ENCODE peak calls at places on chromosomes 11 and 22, in eight cellular contexts. C, P, D, I, K, G, N and Z are unnamed samples. For H3K4me1, the result is how much of the 10 kb centered on the place peaks cover.

GRCh38 chr11:133966924-133967598 is 10.3 kb upstream of the IGSF9B start:
- DNase-seq in C (peak), P (peak), D (no peak), I (peak), K (peak), G (no peak), N (no peak), Z (peak)

GRCh38 chr11:112157274-112157766 is 6.6 kb downstream of the IL18 start:
- DNase-seq in C (no peak), P (no peak), D (no peak), I (no peak), K (peak), G (peak), N (no peak), Z (peak)

GRCh38 chr11:117457835-117458234 is 130.2 kb downstream of the CEP164 start:
- DNase-seq in C (no peak), P (no peak), D (no peak), I (no peak), K (no peak), G (no peak), N (no peak), Z (no peak)

GRCh38 chr22:36379593-36380361 is 8.0 kb downstream of the MYH9 start:
- DNase-seq in C (no peak), P (no peak), D (peak), I (no peak), K (no peak), G (peak), N (no peak), Z (no peak)

GRCh38 chr11:134712228-134713145 is 300.4 kb upstream of the B3GAT1 start:
- DNase-seq in C (no peak), P (no peak), D (no peak), I (peak), K (no peak), G (no peak), N (no peak), Z (no peak)

GRCh38 chr11:28962492-28962891 is 854.3 kb downstream of the METTL15 start:
- DNase-seq in C (no peak), P (no peak), D (no peak), I (no peak), K (no peak), G (no peak), N (no peak), Z (no peak)

GRCh38 chr22:29638678-29639077 is 35.2 kb downstream of the NF2 start:
- DNase-seq in C (no peak), P (no peak), D (no peak), I (no peak), K (no peak), G (no peak), N (no peak), Z (no peak)

GRCh38 chr11:18065572-18065971 is 19.5 kb upstream of the TPH1 start:
- DNase-seq in C (no peak), P (no peak), D (no peak), I (no peak), K (no peak), G (no peak), N (no peak), Z (no peak)

GRCh38 chr11:66958956-66959274 is 732 bp upstream of the PC start:
- DNase-seq in C (no peak), P (no peak), D (no peak), I (no peak), K (no peak), G (no peak), N (no peak), Z (no peak)

GRCh38 chr11:16604784-16605439 is 133.5 kb upstream of the C11orf58 start:
- DNase-seq in C (peak), P (peak), D (peak), I (peak), K (peak), G (peak), N (peak), Z (peak)

GRCh38 chr11:102457865-102458264 is 5.3 kb upstream of the TMEM123 start:
- DNase-seq in C (no peak), P (no peak), D (peak), I (no peak), K (no peak), G (no peak), N (no peak), Z (no peak)

GRCh38 chr11:11640152-11640551 is 18.3 kb upstream of the GALNT18 start:
- DNase-seq in C (no peak), P (no peak), D (no peak), I (no peak), K (no peak), G (peak), N (no peak), Z (no peak)

GRCh38 chr11:94910281-94910680 is 63.1 kb downstream of the CWC15 start:
- DNase-seq in C (no peak), P (no peak), D (no peak), I (no peak), K (no peak), G (peak), N (no peak), Z (no peak)

GRCh38 chr11:81449588-81450155 is 1284.0 kb downstream of the FAM181B start:
- DNase-seq in C (no peak), P (no peak), D (no peak), I (no peak), K (peak), G (no peak), N (no peak), Z (no peak)

GRCh38 chr11:131724436-131724995 is 354.1 kb downstream of the NTM start:
- DNase-seq in C (no peak), P (no peak), D (no peak), I (no peak), K (no peak), G (no peak), N (no peak), Z (no peak)

GRCh38 chr11:57566035-57566504 is 1.4 kb downstream of the UBE2L6 start:
- DNase-seq in C (no peak), P (no peak), D (peak), I (no peak), K (no peak), G (peak), N (no peak), Z (peak)

GRCh38 chr22:41725510-41726110 is 26.3 kb downstream of the MEI1 start:
- DNase-seq in C (no peak), P (no peak), D (no peak), I (peak), K (peak), G (no peak), N (no peak), Z (no peak)

GRCh38 chr11:113305440-113306336 is 8.7 kb upstream of the TTC12 start:
- DNase-seq in C (peak), P (peak), D (peak), I (peak), K (peak), G (peak), N (peak), Z (peak)

GRCh38 chr11:95398437-95399112 is 167.6 kb upstream of the SESN3 start:
- DNase-seq in C (no peak), P (no peak), D (no peak), I (peak), K (no peak), G (no peak), N (no peak), Z (peak)

GRCh38 chr22:30211124-30211820 is 35.3 kb downstream of the LIF start:
- DNase-seq in C (no peak), P (no peak), D (no peak), I (no peak), K (no peak), G (no peak), N (no peak), Z (no peak)

GRCh38 chr11:17471501-17471900 is 5.1 kb downstream of the ABCC8 start:
- DNase-seq in C (no peak), P (no peak), D (no peak), I (no peak), K (no peak), G (no peak), N (no peak), Z (no peak)

GRCh38 chr11:723120-723883 is 17.3 kb downstream of the EPS8L2 start:
- DNase-seq in C (peak), P (peak), D (peak), I (peak), K (no peak), G (peak), N (no peak), Z (peak)

GRCh38 chr11:69364901-69365300 is 70.9 kb downstream of the MYEOV start:
- DNase-seq in C (no peak), P (no peak), D (no peak), I (no peak), K (no peak), G (peak), N (no peak), Z (no peak)

GRCh38 chr11:118076754-118077281 is at the start of gene TMPRSS4:
- DNase-seq in C (no peak), P (peak), D (no peak), I (no peak), K (peak), G (no peak), N (no peak), Z (no peak)

GRCh38 chr11:62493801-62494200 is 52.8 kb downstream of the AHNAK start:
- DNase-seq in C (no peak), P (no peak), D (no peak), I (no peak), K (no peak), G (no peak), N (no peak), Z (no peak)

GRCh38 chr11:19092850-19093249 is 24.1 kb upstream of the ZDHHC13 start:
- DNase-seq in C (no peak), P (no peak), D (no peak), I (no peak), K (no peak), G (no peak), N (no peak), Z (no peak)

GRCh38 chr11:119056397-119056999 is 507 bp downstream of the HYOU1 start:
- DNase-seq in C (peak), P (peak), D (peak), I (peak), K (peak), G (no peak), N (peak), Z (peak)

GRCh38 chr11:33828604-33829429 is 54.5 kb upstream of the FBXO3 start:
- DNase-seq in C (peak), P (peak), D (no peak), I (no peak), K (no peak), G (no peak), N (peak), Z (peak)
- H3K9ac ChIP-seq in C (no peak), P (no peak), D (peak), I (peak), K (peak), G (no peak), N (peak), Z (peak)

DNA sequence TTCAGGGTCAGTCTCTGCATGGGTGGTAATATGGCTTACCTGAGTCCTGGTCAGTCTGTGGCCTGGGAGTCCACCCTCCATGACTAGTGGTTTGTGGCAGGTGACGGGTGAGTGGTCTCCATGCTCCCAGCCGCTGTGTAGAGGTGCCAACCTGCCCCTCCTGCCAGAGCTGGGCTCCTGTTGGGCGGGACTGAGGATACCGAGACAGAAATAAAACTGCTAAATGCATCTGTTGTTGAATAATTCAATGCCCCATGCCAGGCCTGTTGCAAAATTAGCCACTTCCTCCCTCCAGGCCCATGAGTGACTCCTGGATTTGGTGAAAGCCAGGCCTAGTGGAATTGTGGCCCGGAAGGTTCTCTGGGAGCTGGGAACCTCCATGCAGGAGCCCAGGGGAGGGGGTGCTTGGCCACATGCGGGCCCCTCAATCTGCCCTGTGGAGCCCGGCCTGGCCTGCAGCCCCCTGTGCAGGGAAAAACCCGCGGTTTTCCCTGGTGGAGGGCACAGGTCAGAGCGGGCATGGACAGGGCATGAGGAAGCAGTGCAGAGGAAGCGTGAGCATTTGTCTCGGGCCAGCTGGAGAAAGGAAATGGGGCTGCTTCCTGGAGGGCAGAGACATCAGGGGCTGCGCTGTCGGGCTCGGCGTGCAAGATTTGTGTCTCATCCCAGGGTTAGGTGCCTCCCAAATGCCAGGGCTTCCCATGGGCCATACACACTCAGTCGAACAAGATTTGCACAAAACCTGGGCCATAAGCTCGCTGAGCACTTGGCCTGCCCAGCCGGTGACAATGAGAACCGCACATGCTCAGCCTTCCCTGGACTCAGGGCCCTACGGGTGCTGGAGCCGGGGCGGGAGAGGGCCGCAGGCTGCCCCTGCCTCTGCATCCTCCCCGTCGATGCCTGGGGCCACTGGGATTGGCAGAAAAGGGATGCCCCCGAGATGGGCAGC is 66.9 kb downstream of the KCNQ1 start:
- DNase-seq in C (peak), P (no peak), D (no peak), I (peak), K (no peak), G (no peak), N (no peak), Z (no peak)
- H3K4me1 ChIP-seq in C (under half), P (under half), D (under half), I (under half), K (under half), G (under half), N (under half), Z (under half)

GRCh38 chr22:39176673-39177455 is 24.4 kb upstream of the CBX7 start:
- DNase-seq in C (no peak), P (peak), D (no peak), I (no peak), K (no peak), G (no peak), N (no peak), Z (no peak)
- H3K9ac ChIP-seq in C (no peak), P (no peak), D (no peak), I (peak), K (peak), G (no peak), N (peak), Z (peak)

DNA sequence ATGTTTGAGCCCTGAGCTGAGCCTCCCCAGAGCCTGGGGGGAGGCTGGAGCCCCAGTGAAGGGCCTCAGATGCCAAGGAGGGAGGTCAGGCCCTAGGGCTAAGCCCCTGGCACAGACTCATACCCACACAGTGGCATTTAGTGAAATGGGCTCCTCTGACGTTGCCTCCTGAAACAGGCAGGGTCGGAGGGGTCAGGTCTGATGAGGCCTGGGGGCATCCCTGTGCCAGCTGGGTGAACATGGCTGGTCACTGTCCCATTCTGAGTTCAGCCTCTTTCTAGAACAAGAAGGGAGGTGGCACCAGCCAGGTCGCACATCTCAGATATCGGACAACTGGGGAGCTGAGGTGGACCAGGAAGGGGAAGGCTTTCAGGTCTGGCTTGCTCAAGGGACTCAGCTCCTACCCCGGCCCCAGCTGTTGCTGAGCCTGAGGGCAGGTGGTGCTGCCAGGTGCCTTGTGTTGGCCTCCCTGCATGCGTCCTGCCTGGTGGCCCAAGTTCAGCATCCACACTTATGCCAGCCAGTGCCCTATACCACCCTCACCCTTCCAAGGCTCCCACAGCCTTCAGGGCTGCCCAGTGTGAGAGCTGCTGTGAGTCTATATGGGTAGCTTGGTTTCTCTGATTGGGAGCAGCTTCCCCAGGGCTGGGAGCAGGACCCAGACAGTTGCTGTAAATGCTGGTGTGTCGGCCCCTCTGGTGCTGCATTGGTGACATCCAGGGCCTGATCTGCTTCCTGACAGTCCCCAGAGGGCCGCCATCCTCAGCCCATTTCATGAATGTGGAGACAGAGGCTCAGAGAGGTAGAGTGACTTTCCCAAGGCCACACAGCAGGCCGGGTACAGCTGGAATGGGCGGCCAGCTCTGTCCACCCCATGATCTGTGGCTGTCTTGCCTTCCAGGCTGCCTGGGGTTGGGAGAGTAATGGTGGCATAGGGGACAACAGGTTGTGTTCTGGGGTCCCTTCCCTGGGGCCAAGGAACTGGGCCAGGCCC is 32.8 kb upstream of the PPARA start:
- DNase-seq in C (no peak), P (no peak), D (no peak), I (no peak), K (no peak), G (no peak), N (no peak), Z (no peak)
- H3K4me1 ChIP-seq in C (under half), P (under half), D (under half), I (under half), K (under half), G (under half), N (under half), Z (under half)

GRCh38 chr11:46307785-46308341 is 30.4 kb downstream of the CREB3L1 start:
- DNase-seq in C (peak), P (no peak), D (no peak), I (no peak), K (no peak), G (no peak), N (no peak), Z (no peak)

GRCh38 chr11:46307369-46307768 is 29.9 kb downstream of the CREB3L1 start:
- DNase-seq in C (no peak), P (no peak), D (no peak), I (no peak), K (no peak), G (no peak), N (no peak), Z (no peak)

GRCh38 chr11:46309669-46310288 is 32.3 kb downstream of the CREB3L1 start:
- DNase-seq in C (no peak), P (no peak), D (no peak), I (peak), K (peak), G (no peak), N (no peak), Z (no peak)

GRCh38 chr11:46306296-46306853 is 28.9 kb downstream of the CREB3L1 start:
- DNase-seq in C (no peak), P (no peak), D (no peak), I (no peak), K (peak), G (peak), N (no peak), Z (no peak)

GRCh38 chr11:46308632-46309419 is 31.4 kb downstream of the CREB3L1 start:
- DNase-seq in C (peak), P (peak), D (peak), I (peak), K (peak), G (peak), N (peak), Z (peak)
- H3K9ac ChIP-seq in C (no peak), P (no peak), D (no peak), I (peak), K (no peak), G (no peak), N (no peak), Z (peak)

GRCh38 chr22:24156915-24157782 is 24.1 kb upstream of the SUSD2 start:
- DNase-seq in C (peak), P (peak), D (peak), I (peak), K (peak), G (peak), N (peak), Z (peak)

GRCh38 chr22:24157783-24158170 is 23.5 kb upstream of the SUSD2 start:
- DNase-seq in C (no peak), P (no peak), D (no peak), I (no peak), K (no peak), G (peak), N (no peak), Z (peak)

GRCh38 chr22:24154826-24155225 is 26.5 kb upstream of the SUSD2 start:
- DNase-seq in C (no peak), P (no peak), D (no peak), I (no peak), K (no peak), G (no peak), N (no peak), Z (no peak)

GRCh38 chr22:24155597-24156145 is 25.6 kb upstream of the SUSD2 start:
- DNase-seq in C (peak), P (peak), D (peak), I (no peak), K (peak), G (peak), N (peak), Z (peak)

GRCh38 chr22:24156146-24156914 is 25.0 kb upstream of the SUSD2 start:
- DNase-seq in C (peak), P (no peak), D (peak), I (no peak), K (no peak), G (peak), N (peak), Z (peak)
- H3K4me1 ChIP-seq in C (under half), P (under half), D (under half), I (under half), K (under half), G (under half), N (under half), Z (under half)

DNA sequence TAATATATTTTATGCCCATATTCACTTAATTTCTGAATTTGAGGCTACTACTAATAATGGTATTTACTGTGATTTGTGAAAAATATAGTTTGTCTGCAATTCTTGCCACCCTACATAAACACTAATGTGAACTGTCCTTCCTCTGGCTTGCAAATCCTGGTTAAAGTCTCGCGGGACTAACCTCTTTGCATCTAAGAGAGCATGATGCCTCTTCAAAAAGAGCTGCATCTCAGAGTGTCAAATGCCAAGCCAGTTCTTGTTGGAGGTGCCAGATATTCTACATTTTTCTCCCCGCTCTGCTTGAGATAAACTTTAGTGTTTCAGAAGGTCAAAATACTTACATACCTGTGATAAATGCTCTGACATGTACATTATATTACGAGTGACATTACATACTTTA is 2.1 kb downstream of the ARHGAP42 start:
- DNase-seq in C (no peak), P (no peak), D (no peak), I (no peak), K (peak), G (no peak), N (no peak), Z (no peak)
- H3K9ac ChIP-seq in C (no peak), P (peak), D (no peak), I (no peak), K (no peak), G (no peak), N (no peak), Z (no peak)